ENCODE peak calls at places on chromosomes 5 and 9, in five cellular contexts. P is GM23248, R is tibial nerve, A is activated T-cell treated with anti-CD3 and anti-CD28 coated beads for 4 hours, O is iPS-NIHi11. X is an unnamed sample.

GRCh38 chr9:21028476-21028875 is 3.0 kb downstream of the HACD4 start:
- DNase-seq in P (peak), R (no peak), A (no peak), O (no peak), X (no peak)

GRCh38 chr5:39387293-39387692 is 23.0 kb upstream of the C9 start:
- DNase-seq in P (no peak), R (no peak), A (no peak), O (no peak), X (no peak)

GRCh38 chr9:109452761-109453160 is 45.3 kb downstream of the PTPN3 start:
- DNase-seq in P (peak), R (no peak), A (no peak), O (no peak), X (no peak)

GRCh38 chr9:130382086-130382485 is 62.7 kb upstream of the ASS1 start:
- DNase-seq in P (no peak), R (no peak), A (no peak), O (peak), X (no peak)

GRCh38 chr5:170426786-170427185 is 37.6 kb upstream of the KCNMB1 start:
- DNase-seq in P (no peak), R (no peak), A (no peak), O (no peak), X (no peak)

GRCh38 chr5:95771109-95771708 is 40.1 kb downstream of the RHOBTB3 start:
- DNase-seq in P (no peak), R (no peak), A (no peak), O (no peak), X (no peak)

GRCh38 chr5:147685991-147686390 is 96.5 kb downstream of the JAKMIP2 start:
- DNase-seq in P (peak), R (no peak), A (no peak), O (no peak), X (no peak)

GRCh38 chr5:55993628-55994501 is 898 bp downstream of the IL6ST start:
- DNase-seq in P (peak), R (no peak), A (no peak), O (no peak), X (no peak)

GRCh38 chr9:99176527-99177013 is 45.2 kb downstream of the ALG2 start:
- DNase-seq in P (no peak), R (no peak), A (no peak), O (no peak), X (no peak)